ENCODE peak calls at places on chromosomes 5 and 9, in five cellular contexts. F, T, R, K and N are unnamed samples.

GRCh38 chr5:111755264-111755941 is 1.6 kb downstream of the NREP start:
- DNase-seq in F (no peak), T (no peak), R (no peak), K (no peak), N (no peak)

GRCh38 chr5:171192111-171192510 is 116.9 kb upstream of the TLX3 start:
- DNase-seq in F (no peak), T (no peak), R (no peak), K (no peak), N (no peak)

GRCh38 chr5:172802585-172803176 is 31.4 kb upstream of the ERGIC1 start:
- DNase-seq in F (peak; percentile 81), T (no peak), R (peak; percentile 80), K (no peak), N (no peak)

GRCh38 chr9:89796606-89797005 is 191.8 kb downstream of the GADD45G start:
- DNase-seq in F (no peak), T (no peak), R (no peak), K (no peak), N (no peak)

GRCh38 chr5:118996098-118996497 is 7.8 kb upstream of the DTWD2 start:
- DNase-seq in F (no peak), T (no peak), R (no peak), K (no peak), N (no peak)

GRCh38 chr9:127572961-127573727 is 38.9 kb upstream of the STXBP1 start:
- DNase-seq in F (peak; percentile 88), T (peak; percentile 64), R (peak; percentile 86), K (no peak), N (no peak)

GRCh38 chr5:35656721-35657120 is 39.1 kb downstream of the SPEF2 start:
- DNase-seq in F (peak; percentile 59), T (no peak), R (no peak), K (no peak), N (no peak)

GRCh38 chr5:146233441-146233840 is 30.0 kb downstream of the RBM27 start:
- DNase-seq in F (no peak), T (no peak), R (no peak), K (no peak), N (no peak)

GRCh38 chr5:6701500-6701899 is 11.7 kb upstream of the TENT4A start:
- DNase-seq in F (no peak), T (no peak), R (no peak), K (no peak), N (no peak)

GRCh38 chr5:147935032-147935431 is 28.7 kb upstream of the C5orf46 start:
- DNase-seq in F (peak; percentile 4), T (peak; percentile 52), R (peak; percentile 81), K (peak; percentile 18), N (no peak)
- TF ChIP-seq CTCF in F (no peak), T (peak; percentile 52), R (peak; percentile 52), K (peak; percentile 17), N (peak; percentile 51)

GRCh38 chr9:92722386-92723298 is 42.0 kb downstream of the BICD2 start:
- DNase-seq in F (no peak), T (no peak), R (no peak), K (no peak), N (no peak)
- TF ChIP-seq CTCF in F (no peak), T (no peak), R (no peak), K (no peak), N (no peak)

GRCh38 chr9:79254900-79255651 is 316.7 kb upstream of the TLE4 start:
- DNase-seq in F (peak; percentile 13), T (peak; percentile 29), R (peak; percentile 2), K (no peak), N (no peak)
- TF ChIP-seq CTCF in F (peak; percentile 11), T (peak; percentile 29), R (peak; percentile 10), K (no peak), N (peak; percentile 30)

GRCh38 chr9:87498046-87498815 is 564 bp downstream of the DAPK1 start:
- DNase-seq in F (peak; percentile 31), T (peak; percentile 57), R (peak; percentile 8), K (peak; percentile 74), N (peak; percentile 70)
- TF ChIP-seq CTCF in F (peak; percentile 8), T (no peak), R (no peak), K (no peak), N (peak; percentile 54)

DNA sequence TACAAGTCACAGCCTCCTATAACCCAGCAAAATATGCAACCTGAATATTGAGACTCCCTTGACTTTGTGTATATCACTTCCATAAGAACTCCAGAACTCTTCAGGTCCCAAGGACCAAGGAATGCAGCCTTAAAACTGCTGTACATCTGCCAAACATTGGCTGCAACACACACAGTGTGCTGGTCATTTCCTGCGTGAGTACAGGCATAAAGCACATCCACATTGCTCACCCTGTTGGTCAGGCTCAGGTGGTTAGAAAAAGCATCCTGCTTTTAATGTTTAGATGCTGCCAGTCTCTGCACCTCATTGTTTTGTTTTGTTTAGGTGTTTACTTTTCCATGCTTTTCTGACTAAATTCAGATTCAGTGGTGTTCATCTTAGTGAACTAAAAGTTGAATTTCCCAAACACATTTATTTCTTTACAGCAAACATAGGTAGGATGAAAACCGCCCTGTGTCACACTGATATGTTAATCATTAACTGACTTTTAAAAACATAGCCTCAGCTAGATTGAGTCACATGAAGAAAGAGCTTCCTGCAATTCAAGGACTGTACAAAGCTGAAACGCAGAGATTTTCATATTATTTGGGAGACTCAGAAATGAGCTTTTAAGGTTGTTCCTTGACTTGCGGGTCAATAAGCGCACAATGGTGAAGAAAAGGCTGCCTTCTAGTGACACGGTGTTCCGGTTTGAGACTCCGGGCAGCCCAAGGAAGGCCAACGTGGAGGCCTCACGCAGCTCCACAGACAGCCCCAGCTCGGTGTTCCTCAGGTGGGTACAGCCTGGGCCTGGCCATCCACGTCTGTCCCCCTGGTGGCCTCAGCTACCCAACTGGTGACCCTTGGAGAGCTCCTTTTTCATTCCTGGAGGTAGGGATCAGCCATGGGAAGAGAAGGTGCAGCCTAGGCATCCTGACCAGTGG is 52.2 kb upstream of the GRAMD2B start:
- DNase-seq in F (peak; percentile 63), T (peak; percentile 21), R (peak; percentile 61), K (no peak), N (no peak)
- TF ChIP-seq CTCF in F (no peak), T (no peak), R (no peak), K (no peak), N (peak; percentile 32)

DNA sequence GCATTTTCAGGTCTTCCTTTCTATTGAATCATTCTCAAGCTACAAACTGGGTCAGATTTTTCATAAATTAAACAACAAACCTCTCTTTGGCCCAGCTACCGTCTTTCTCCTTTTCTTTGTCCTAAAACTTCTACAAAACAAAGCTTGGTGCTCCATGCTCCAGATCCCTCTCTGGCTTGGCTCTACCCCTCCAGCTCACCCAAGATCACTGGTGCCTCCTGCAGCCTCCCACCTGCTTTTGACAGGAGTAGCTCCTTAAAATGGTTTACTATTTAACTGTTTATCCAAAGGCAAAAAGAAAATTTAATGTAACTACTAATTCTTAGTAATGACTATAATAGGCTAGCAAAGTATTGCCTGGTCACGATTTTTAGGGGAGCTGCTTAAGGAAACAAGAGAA is 10.7 kb upstream of the SERINC5 start:
- DNase-seq in F (no peak), T (no peak), R (no peak), K (no peak), N (no peak)
- TF ChIP-seq CTCF in F (no peak), T (no peak), R (no peak), K (no peak), N (no peak)